ENCODE peak calls at places on chromosomes 4 and X, in ten cellular contexts. L, F, V, Z, E, H, U, N, D and J are unnamed samples. For H3K4me1, the result is how much of the 10 kb centered on the place peaks cover.

GRCh38 chr4:46146993-46147392 is 23.1 kb upstream of the GABRG1 start:
- DNase-seq in L (no peak), F (no peak), V (no peak), Z (no peak), E (no peak), H (no peak), U (peak), N (no peak), D (no peak), J (no peak)

GRCh38 chrX:132023117-132023895 is at the start of gene STK26:
- DNase-seq in L (peak), F (peak), V (peak), Z (peak), E (peak), H (peak), U (peak), N (peak), D (peak), J (no peak)

GRCh38 chrX:136646602-136647239 is 1.2 kb upstream of the CD40LG start:
- DNase-seq in L (no peak), F (no peak), V (no peak), Z (no peak), E (peak), H (no peak), U (no peak), N (no peak), D (no peak), J (no peak)

GRCh38 chrX:133850414-133850813 is 135.0 kb downstream of the GPC3 start:
- DNase-seq in L (no peak), F (no peak), V (no peak), Z (no peak), E (no peak), H (no peak), U (no peak), N (no peak), D (no peak), J (no peak)

GRCh38 chr4:23728393-23728792 is 161.5 kb downstream of the PPARGC1A start:
- DNase-seq in L (no peak), F (no peak), V (no peak), Z (no peak), E (no peak), H (peak), U (no peak), N (no peak), D (no peak), J (no peak)

GRCh38 chrX:70826715-70827114 is 81.8 kb downstream of the TEX11 start:
- DNase-seq in L (no peak), F (no peak), V (no peak), Z (no peak), E (no peak), H (no peak), U (no peak), N (no peak), D (no peak), J (no peak)

GRCh38 chr4:148289740-148290139 is 152.5 kb downstream of the NR3C2 start:
- DNase-seq in L (no peak), F (no peak), V (no peak), Z (no peak), E (no peak), H (no peak), U (no peak), N (no peak), D (no peak), J (no peak)

GRCh38 chrX:47456080-47456479 is 26.9 kb downstream of the ZNF41 start:
- DNase-seq in L (no peak), F (no peak), V (no peak), Z (peak), E (no peak), H (no peak), U (no peak), N (no peak), D (no peak), J (no peak)

GRCh38 chrX:71111141-71111843 is at the start of gene IL2RG:
- DNase-seq in L (peak), F (peak), V (no peak), Z (no peak), E (peak), H (no peak), U (peak), N (peak), D (no peak), J (no peak)

GRCh38 chrX:31036895-31037294 is 34.9 kb downstream of the FTHL17 start:
- DNase-seq in L (no peak), F (peak), V (peak), Z (peak), E (no peak), H (no peak), U (peak), N (peak), D (no peak), J (no peak)

GRCh38 chr4:73446336-73446938 is 10.4 kb downstream of the AFP start:
- DNase-seq in L (no peak), F (peak), V (no peak), Z (no peak), E (no peak), H (no peak), U (peak), N (no peak), D (no peak), J (no peak)

GRCh38 chr4:138775890-138776289 is 239.7 kb upstream of the NOCT start:
- DNase-seq in L (no peak), F (peak), V (no peak), Z (no peak), E (no peak), H (no peak), U (peak), N (no peak), D (no peak), J (no peak)

DNA sequence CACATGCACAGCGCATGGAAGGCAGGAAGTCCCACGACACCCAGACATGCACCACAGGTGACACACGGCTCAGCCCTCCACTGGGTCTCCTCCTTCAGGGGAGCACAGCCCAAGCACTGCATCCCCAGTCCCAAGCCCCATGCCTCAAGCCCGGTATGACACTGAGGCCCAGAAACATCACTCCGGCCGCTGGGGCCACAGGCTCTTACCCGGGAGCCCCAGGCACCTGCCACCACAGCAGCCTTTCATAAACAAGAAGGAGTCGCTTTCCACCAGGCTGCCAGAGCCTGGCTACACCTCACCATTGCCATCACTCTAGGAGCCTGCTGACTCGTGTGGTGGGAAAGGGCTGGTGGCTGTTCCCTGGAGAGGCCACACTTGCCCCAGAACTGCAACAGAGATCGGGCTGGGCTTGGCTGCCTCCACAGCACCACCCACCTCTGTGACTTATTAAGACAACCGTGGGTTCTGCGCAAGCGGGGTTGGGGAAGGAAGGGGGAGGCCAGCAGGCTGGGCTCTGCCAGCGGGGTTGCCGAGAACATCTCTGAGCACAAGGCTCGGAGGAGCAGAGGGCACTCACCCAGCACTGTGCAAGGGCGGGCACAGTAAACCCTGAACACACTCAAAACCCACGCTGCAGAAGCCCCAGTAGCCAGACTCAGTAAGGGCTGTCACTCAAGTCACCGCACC is 4.5 kb downstream of the HAUS7 start:
- DNase-seq in L (no peak), F (no peak), V (no peak), Z (no peak), E (no peak), H (no peak), U (no peak), N (no peak), D (no peak), J (no peak)
- H3K4me3 ChIP-seq in L (no peak), F (no peak), V (no peak), Z (no peak), E (no peak), H (no peak), U (no peak), N (no peak), D (no peak), J (no peak)

DNA sequence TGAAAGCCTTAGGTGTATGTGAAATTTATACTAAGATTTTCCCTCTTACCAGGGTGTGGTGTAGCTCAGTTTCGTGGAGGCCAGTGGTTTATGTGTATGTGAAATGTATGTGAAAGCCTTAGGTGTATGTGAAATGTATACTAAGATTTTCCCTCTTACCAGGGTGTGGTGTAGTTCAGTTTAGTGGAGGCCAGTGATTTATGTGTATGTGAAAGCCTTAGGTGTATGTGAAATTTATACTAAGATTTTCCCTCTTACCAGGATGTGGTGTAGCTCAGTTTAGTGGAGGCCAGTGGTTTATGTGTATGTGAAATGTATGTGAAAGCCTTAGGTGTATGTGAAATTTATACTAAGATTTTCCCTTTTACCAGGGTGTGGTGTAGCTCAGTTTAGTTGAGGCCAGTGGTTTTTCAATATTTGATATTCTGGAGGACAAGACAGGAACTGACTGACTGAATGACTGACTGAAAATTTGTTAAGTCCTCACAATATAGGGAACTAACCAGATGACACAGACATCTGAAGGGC is 143.7 kb downstream of the NEXMIF start:
- DNase-seq in L (no peak), F (no peak), V (no peak), Z (no peak), E (no peak), H (no peak), U (no peak), N (no peak), D (no peak), J (no peak)
- TF ChIP-seq CTCF in L (no peak), F (no peak), V (no peak), Z (no peak), E (no peak), H (no peak), U (no peak), N (no peak), D (no peak), J (no peak)

GRCh38 chr4:80803337-80803736 is 227.2 kb upstream of the BMP3 start:
- DNase-seq in L (no peak), F (no peak), V (no peak), Z (no peak), E (no peak), H (no peak), U (no peak), N (no peak), D (no peak), J (no peak)
- H3K4me1 ChIP-seq in L (under half), F (under half), V (under half), Z (under half), E (under half), H (under half), U (under half), N (under half), D (under half), J (under half)

GRCh38 chrX:101080326-101080725 is 1.6 kb downstream of the TMEM35A start:
- DNase-seq in L (no peak), F (no peak), V (no peak), Z (no peak), E (no peak), H (no peak), U (no peak), N (no peak), D (no peak), J (no peak)
- H3K4me3 ChIP-seq in L (peak), F (no peak), V (no peak), Z (no peak), E (no peak), H (no peak), U (no peak), N (no peak), D (no peak), J (peak)

GRCh38 chr4:108650212-108651067 is at the start of gene OSTC:
- DNase-seq in L (peak), F (peak), V (peak), Z (peak), E (peak), H (peak), U (peak), N (peak), D (peak), J (peak)
- TF ChIP-seq CTCF in L (no peak), F (peak), V (no peak), Z (no peak), E (peak), H (no peak), U (no peak), N (peak), D (peak), J (no peak)

GRCh38 chrX:40145001-40145631 is 47.4 kb upstream of the BCOR start:
- DNase-seq in L (no peak), F (no peak), V (no peak), Z (no peak), E (no peak), H (no peak), U (no peak), N (no peak), D (peak), J (no peak)
- H3K4me1 ChIP-seq in L (half or more), F (under half), V (half or more), Z (under half), E (under half), H (under half), U (half or more), N (under half), D (under half), J (half or more)

GRCh38 chrX:49308604-49309269 is 5.3 kb downstream of the GAGE10 start:
- DNase-seq in L (no peak), F (no peak), V (no peak), Z (no peak), E (peak), H (no peak), U (no peak), N (no peak), D (peak), J (no peak)
- H3K4me3 ChIP-seq in L (peak), F (no peak), V (no peak), Z (peak), E (peak), H (peak), U (no peak), N (peak), D (peak), J (peak)

GRCh38 chrX:117843749-117844148 is 272.9 kb downstream of the KLHL13 start:
- DNase-seq in L (no peak), F (no peak), V (no peak), Z (no peak), E (no peak), H (no peak), U (no peak), N (no peak), D (no peak), J (no peak)

GRCh38 chrX:117840645-117841044 is 276.0 kb downstream of the KLHL13 start:
- DNase-seq in L (no peak), F (no peak), V (no peak), Z (no peak), E (no peak), H (no peak), U (no peak), N (no peak), D (no peak), J (no peak)

GRCh38 chrX:117835034-117835433 is 281.6 kb downstream of the KLHL13 start:
- DNase-seq in L (no peak), F (no peak), V (no peak), Z (no peak), E (no peak), H (no peak), U (no peak), N (no peak), D (no peak), J (no peak)

GRCh38 chrX:117838581-117839331 is 277.9 kb downstream of the KLHL13 start:
- DNase-seq in L (no peak), F (no peak), V (no peak), Z (no peak), E (no peak), H (no peak), U (no peak), N (no peak), D (no peak), J (no peak)

GRCh38 chrX:117839544-117839943 is 277.1 kb downstream of the KLHL13 start:
- DNase-seq in L (no peak), F (peak), V (no peak), Z (no peak), E (no peak), H (no peak), U (no peak), N (no peak), D (no peak), J (no peak)
- TF ChIP-seq CTCF in L (no peak), F (no peak), V (no peak), Z (no peak), E (no peak), H (no peak), U (no peak), N (no peak), D (no peak), J (no peak)